ENCODE peak calls at places on chromosome 2, in nine cellular contexts. X is mammary epithelial cell, C is neural crest cell, W is lower leg skin, H is body of pancreas, G is pancreas, Y is GM13976, Z is RWPE2, S is fibroblast of lung. I is an unnamed sample.

GRCh38 chr2:224042191-224042696 is 3.2 kb upstream of the SERPINE2 start:
- DNase-seq in X (no peak), C (no peak), W (no peak), H (no peak), G (no peak), Y (no peak), Z (no peak), S (peak; percentile 46), I (no peak)

GRCh38 chr2:143029141-143029540 is 100.1 kb upstream of the ARHGAP15 start:
- DNase-seq in X (peak; percentile 53), C (no peak), W (no peak), H (no peak), G (no peak), Y (no peak), Z (no peak), S (peak; percentile 60), I (no peak)

GRCh38 chr2:139080244-139080643 is 300.1 kb upstream of the NXPH2 start:
- DNase-seq in X (no peak), C (no peak), W (no peak), H (no peak), G (no peak), Y (no peak), Z (no peak), S (peak; percentile 25), I (no peak)

GRCh38 chr2:86446060-86446459 is 4.9 kb downstream of the KDM3A start:
- DNase-seq in X (peak; percentile 37), C (no peak), W (no peak), H (no peak), G (no peak), Y (no peak), Z (no peak), S (no peak), I (no peak)

GRCh38 chr2:24682357-24682756 is 110.8 kb downstream of the PTRHD1 start:
- DNase-seq in X (no peak), C (no peak), W (no peak), H (no peak), G (no peak), Y (no peak), Z (no peak), S (no peak), I (no peak)

GRCh38 chr2:105926960-105927678 is 182.4 kb downstream of the NCK2 start:
- DNase-seq in X (no peak), C (no peak), W (no peak), H (peak; percentile 45), G (no peak), Y (no peak), Z (no peak), S (no peak), I (no peak)

GRCh38 chr2:170845343-170845742 is 28.7 kb downstream of the GAD1 start:
- DNase-seq in X (no peak), C (no peak), W (no peak), H (no peak), G (no peak), Y (no peak), Z (no peak), S (no peak), I (no peak)

GRCh38 chr2:60710707-60711106 is 45.4 kb upstream of the PAPOLG start:
- DNase-seq in X (no peak), C (no peak), W (no peak), H (peak; percentile 57), G (no peak), Y (no peak), Z (no peak), S (no peak), I (no peak)

GRCh38 chr2:96097951-96098823 is 18.2 kb downstream of the ADRA2B start:
- DNase-seq in X (no peak), C (no peak), W (peak; percentile 54), H (no peak), G (no peak), Y (no peak), Z (peak; percentile 28), S (no peak), I (peak; percentile 7)

GRCh38 chr2:26901326-26902183 is 53.6 kb downstream of the DPYSL5 start:
- DNase-seq in X (no peak), C (no peak), W (peak; percentile 64), H (no peak), G (no peak), Y (no peak), Z (no peak), S (no peak), I (no peak)

GRCh38 chr2:101741775-101742520 is 44.4 kb downstream of the MAP4K4 start:
- DNase-seq in X (peak; percentile 92), C (no peak), W (no peak), H (no peak), G (no peak), Y (no peak), Z (peak; percentile 72), S (no peak), I (no peak)

GRCh38 chr2:145740302-145740701 is 1220.4 kb upstream of the ZEB2 start:
- DNase-seq in X (peak; percentile 87), C (no peak), W (no peak), H (no peak), G (no peak), Y (no peak), Z (no peak), S (peak; percentile 76), I (no peak)

GRCh38 chr2:201887851-201888451 is 81.6 kb downstream of the CDK15 start:
- DNase-seq in X (no peak), C (no peak), W (no peak), H (no peak), G (no peak), Y (no peak), Z (no peak), S (peak; percentile 6), I (no peak)

DNA sequence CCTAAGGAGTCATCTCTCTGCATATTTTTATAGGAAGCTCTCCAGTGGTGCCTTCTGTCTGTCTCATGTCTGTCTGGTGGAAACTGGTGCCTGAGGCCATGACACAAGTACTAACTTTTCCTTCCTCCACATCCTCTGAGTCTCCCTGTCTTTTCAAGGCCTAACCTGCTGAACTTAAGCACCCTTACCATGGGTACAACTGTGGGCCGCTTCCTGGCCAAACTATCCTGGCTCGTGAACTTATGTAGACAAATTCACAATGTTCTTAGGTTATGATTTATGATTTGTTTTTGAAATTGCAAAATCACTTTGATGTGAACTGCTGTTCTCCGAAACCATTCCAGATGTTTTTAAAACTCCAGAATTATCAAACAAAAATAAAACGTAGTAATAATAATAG is 804.5 kb upstream of the POU3F3 start:
- DNase-seq in X (no peak), C (no peak), W (peak; percentile 85), H (no peak), G (no peak), Y (no peak), Z (no peak), S (no peak), I (no peak)
- TF ChIP-seq CTCF in X (no peak), C (no peak), W (no peak), H (no peak), G (no peak), Y (no peak), Z (no peak), S (no peak), I (no peak)

GRCh38 chr2:127174977-127175376 is 45.1 kb downstream of the CYP27C1 start:
- DNase-seq in X (no peak), C (no peak), W (peak; percentile 88), H (no peak), G (no peak), Y (no peak), Z (no peak), S (no peak), I (no peak)

GRCh38 chr2:127175406-127175805 is 44.7 kb downstream of the CYP27C1 start:
- DNase-seq in X (no peak), C (no peak), W (peak; percentile 89), H (peak; percentile 58), G (no peak), Y (no peak), Z (no peak), S (peak; percentile 40), I (no peak)

GRCh38 chr2:127173073-127173472 is 47.0 kb downstream of the CYP27C1 start:
- DNase-seq in X (peak; percentile 73), C (no peak), W (peak; percentile 84), H (no peak), G (no peak), Y (no peak), Z (no peak), S (peak; percentile 94), I (no peak)

GRCh38 chr2:127175821-127176354 is 44.2 kb downstream of the CYP27C1 start:
- DNase-seq in X (no peak), C (no peak), W (peak; percentile 88), H (no peak), G (no peak), Y (no peak), Z (no peak), S (no peak), I (no peak)

GRCh38 chr2:127174176-127174575 is 45.9 kb downstream of the CYP27C1 start:
- DNase-seq in X (no peak), C (no peak), W (peak; percentile 69), H (no peak), G (no peak), Y (peak; percentile 59), Z (no peak), S (peak; percentile 44), I (no peak)
- TF ChIP-seq CTCF in X (no peak), C (peak; percentile 41), W (no peak), H (no peak), G (no peak), Y (no peak), Z (peak; percentile 47), S (peak; percentile 21), I (no peak)

DNA sequence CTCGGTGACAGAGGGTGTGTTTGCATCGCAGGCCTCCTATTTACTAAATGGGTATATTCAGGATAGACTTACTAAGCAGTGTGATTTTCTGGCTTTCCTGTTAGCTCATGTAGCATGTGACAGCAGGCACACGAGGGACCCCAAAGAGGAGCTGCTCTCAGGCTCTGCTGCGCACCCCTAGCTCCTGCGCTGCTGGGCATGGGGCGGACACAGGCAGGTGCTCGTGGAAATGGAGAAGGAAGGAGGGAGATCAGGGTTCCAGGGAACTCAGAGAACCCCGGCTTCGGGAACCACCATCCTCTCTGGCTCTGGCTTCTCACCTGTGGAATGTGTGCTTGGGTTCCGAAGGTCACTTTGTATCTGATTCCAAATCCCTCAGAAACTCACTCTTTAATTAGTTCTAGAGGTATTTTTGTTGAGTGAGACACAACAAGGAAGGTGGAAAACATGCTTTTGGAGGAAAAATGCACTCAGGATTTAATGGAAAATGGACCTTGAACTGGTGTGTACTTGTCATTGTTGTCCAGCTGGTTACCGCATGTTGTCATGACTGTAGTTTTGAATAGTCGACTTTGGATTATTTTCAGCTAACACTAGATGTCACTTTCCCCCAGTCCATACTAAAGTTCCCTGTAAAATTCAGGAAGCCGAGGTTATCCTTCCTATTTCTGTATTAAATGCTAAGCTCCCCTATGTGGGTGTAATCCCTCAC is 3.5 kb downstream of the SNTG2 start:
- DNase-seq in X (no peak), C (no peak), W (no peak), H (peak; percentile 16), G (no peak), Y (no peak), Z (no peak), S (peak; percentile 9), I (no peak)
- TF ChIP-seq CTCF in X (peak; percentile 12), C (peak; percentile 42), W (no peak), H (peak; percentile 59), G (peak; percentile 11), Y (no peak), Z (peak; percentile 36), S (no peak), I (no peak)

GRCh38 chr2:62801814-62802524 is 96.5 kb downstream of the EHBP1 start:
- DNase-seq in X (no peak), C (no peak), W (no peak), H (peak; percentile 13), G (no peak), Y (no peak), Z (no peak), S (no peak), I (no peak)
- TF ChIP-seq CTCF in X (peak; percentile 49), C (peak; percentile 16), W (no peak), H (no peak), G (no peak), Y (no peak), Z (peak; percentile 17), S (peak; percentile 21), I (no peak)

GRCh38 chr2:88959480-88960204 is 268.2 kb downstream of the RPIA start:
- DNase-seq in X (peak; percentile 41), C (no peak), W (no peak), H (no peak), G (no peak), Y (no peak), Z (no peak), S (peak; percentile 1), I (no peak)
- TF ChIP-seq CTCF in X (peak; percentile 56), C (no peak), W (no peak), H (peak; percentile 21), G (peak; percentile 7), Y (no peak), Z (peak; percentile 11), S (no peak), I (no peak)